ENCODE peak calls at places on chromosomes 3 and 15, in six cellular contexts. J is astrocyte; N is Peyer's patch; V is CD4-positive, CD25-positive, alpha-beta regulatory T cell; U is GM23248; Q is colonic mucosa. I is an unnamed sample.

GRCh38 chr3:42115946-42116345 is 24.8 kb downstream of the TRAK1 start:
- DNase-seq in J (no peak), N (no peak), V (no peak), U (no peak), Q (no peak), I (no peak)

GRCh38 chr3:152315623-152316022 is 46.9 kb downstream of the MBNL1 start:
- DNase-seq in J (peak; percentile 66), N (no peak), V (no peak), U (no peak), Q (no peak), I (no peak)

GRCh38 chr15:90039996-90040395 is 38.9 kb downstream of the ZNF710 start:
- DNase-seq in J (no peak), N (no peak), V (no peak), U (no peak), Q (no peak), I (no peak)

GRCh38 chr3:171095063-171095462 is 68.5 kb upstream of the SLC2A2 start:
- DNase-seq in J (no peak), N (no peak), V (no peak), U (no peak), Q (no peak), I (no peak)

GRCh38 chr3:46438831-46439230 is 25.9 kb downstream of the LTF start:
- DNase-seq in J (no peak), N (no peak), V (no peak), U (no peak), Q (no peak), I (no peak)

GRCh38 chr3:140186421-140186920 is 251.5 kb downstream of the CLSTN2 start:
- DNase-seq in J (peak; percentile 89), N (no peak), V (no peak), U (peak; percentile 67), Q (peak; percentile 22), I (no peak)

GRCh38 chr3:85342915-85343314 is 384.1 kb downstream of the CADM2 start:
- DNase-seq in J (no peak), N (no peak), V (no peak), U (no peak), Q (no peak), I (peak; percentile 21)

GRCh38 chr3:135678386-135678785 is 287.1 kb upstream of the PPP2R3A start:
- DNase-seq in J (no peak), N (no peak), V (no peak), U (no peak), Q (no peak), I (no peak)

GRCh38 chr15:92579486-92579885 is 76.1 kb downstream of the FAM174B start:
- DNase-seq in J (no peak), N (no peak), V (no peak), U (no peak), Q (no peak), I (no peak)

GRCh38 chr3:194283218-194284006 is 67.7 kb downstream of the CPN2 start:
- DNase-seq in J (no peak), N (no peak), V (no peak), U (peak; percentile 67), Q (no peak), I (no peak)

GRCh38 chr3:134308350-134308891 is 57.8 kb upstream of the RYK start:
- DNase-seq in J (peak; percentile 74), N (peak; percentile 65), V (peak; percentile 49), U (peak; percentile 85), Q (peak; percentile 89), I (peak; percentile 65)
- H3K27ac ChIP-seq in J (peak overlapping the region; percentile 70), N (peak overlapping the region; percentile 61), V (no peak overlapping the region), U (peak overlapping the region; percentile 67), Q (peak overlapping the region; percentile 29), I (peak overlapping the region; percentile 90)

DNA sequence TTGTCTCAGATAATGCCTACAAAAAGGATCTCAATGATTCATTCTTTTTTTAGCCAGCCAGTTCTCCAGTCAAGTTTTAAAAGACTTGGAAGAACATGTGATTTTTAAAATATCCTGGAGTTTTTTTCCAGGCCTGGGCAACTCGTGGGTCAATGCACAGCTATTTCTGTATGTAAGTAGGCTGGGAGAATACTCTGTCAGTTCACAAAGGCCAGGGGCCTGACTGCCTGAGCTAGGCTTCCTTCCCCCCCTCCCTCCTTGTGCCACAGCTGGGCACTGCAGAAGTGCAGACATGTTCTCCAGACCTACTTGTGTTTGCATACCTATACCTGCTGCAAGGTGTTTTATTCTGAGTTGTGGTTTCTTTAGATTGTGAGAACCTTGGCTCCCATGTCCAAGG is 43.7 kb downstream of the CTDSPL start:
- DNase-seq in J (no peak), N (no peak), V (no peak), U (peak; percentile 6), Q (no peak), I (no peak)
- H3K27ac ChIP-seq in J (no peak overlapping the region), N (no peak overlapping the region), V (no peak overlapping the region), U (peak overlapping the region; percentile 63), Q (no peak overlapping the region), I (peak overlapping the region; percentile 72)

DNA sequence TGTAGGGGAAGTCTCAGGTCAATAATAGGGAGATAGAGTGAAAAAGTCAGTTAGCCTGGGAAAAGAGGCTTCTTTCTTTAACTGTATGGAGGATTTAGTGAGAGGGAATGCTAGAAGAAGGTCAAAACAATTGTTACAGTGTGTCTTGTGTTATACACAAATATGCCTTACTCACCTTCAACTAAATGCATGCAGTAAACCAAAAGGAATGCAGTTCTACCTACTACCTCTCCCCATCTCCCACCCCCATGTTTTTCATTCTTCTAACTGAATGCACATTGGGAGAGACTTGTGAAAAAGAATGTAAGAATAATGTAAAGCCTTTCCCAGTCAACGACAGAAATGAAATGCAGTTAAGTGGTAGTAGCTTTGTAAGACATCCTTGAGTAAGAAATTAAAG is 33.8 kb downstream of the CCDC66 start:
- DNase-seq in J (peak; percentile 69), N (no peak), V (no peak), U (peak; percentile 3), Q (no peak), I (no peak)
- H3K27ac ChIP-seq in J (peak overlapping the region; percentile 20), N (no peak overlapping the region), V (peak overlapping the region; percentile 83), U (no peak overlapping the region), Q (no peak overlapping the region), I (no peak overlapping the region)

DNA sequence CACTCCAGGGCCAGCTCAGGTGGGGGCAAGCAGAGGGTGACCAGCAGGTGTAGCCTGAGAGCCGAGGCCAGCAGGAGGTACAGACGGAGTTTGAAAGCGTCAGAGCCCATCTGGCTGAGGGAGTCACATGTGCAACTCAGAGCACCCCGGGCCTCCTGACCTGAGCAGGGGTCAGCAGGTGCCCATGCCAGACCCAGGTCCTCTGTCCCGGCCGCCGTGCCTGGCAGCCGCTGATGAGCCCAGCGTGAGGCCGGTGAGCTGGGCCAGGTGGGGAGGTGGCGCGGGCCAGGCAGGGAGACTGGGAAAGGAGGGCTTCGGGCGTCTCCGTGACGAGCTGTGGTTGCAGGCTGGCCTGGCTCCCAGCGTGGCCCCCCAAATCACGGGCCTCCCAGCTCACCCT is 130.9 kb downstream of the CHSY1 start:
- DNase-seq in J (no peak), N (no peak), V (no peak), U (no peak), Q (no peak), I (no peak)
- H3K27ac ChIP-seq in J (no peak overlapping the region), N (peak overlapping the region; percentile 50), V (no peak overlapping the region), U (no peak overlapping the region), Q (peak overlapping the region; percentile 44), I (no peak overlapping the region)

GRCh38 chr3:10933470-10933957 is 59.0 kb upstream of the SLC6A1 start:
- DNase-seq in J (no peak), N (no peak), V (no peak), U (no peak), Q (no peak), I (no peak)
- H3K27ac ChIP-seq in J (peak overlapping the region; percentile 36), N (no peak overlapping the region), V (no peak overlapping the region), U (no peak overlapping the region), Q (no peak overlapping the region), I (no peak overlapping the region)

DNA sequence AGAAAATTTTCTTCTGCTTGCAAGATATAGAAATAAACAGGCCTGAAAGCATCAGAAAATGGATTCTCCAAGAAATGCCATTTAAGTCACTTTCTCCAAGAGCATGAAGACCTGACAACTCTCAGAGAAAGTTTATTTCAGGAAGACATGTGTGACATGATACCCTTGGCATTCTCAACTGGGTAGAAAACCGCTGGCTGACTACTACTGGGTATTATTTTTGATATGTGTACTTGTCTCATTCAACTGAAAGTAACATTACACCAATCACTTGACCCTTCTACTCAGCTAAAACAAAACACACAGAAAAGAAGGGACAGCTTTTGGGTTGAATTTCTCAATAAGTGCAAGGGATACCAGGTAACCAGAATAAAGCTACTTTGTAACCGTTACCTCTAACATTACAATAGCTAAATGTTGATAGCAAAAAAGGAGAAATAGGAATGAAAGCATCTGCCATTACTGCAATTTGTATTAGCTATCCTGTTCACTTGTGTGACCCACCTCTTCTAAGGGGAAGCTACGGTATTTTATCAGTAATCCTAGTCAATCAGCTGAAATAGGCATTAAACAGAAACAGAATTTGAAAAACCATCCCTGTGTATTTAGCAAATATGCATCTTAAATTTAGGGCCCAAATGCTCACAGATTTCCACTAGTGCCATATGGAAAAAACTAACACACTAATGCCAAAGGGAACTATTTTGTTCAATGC is 7.3 kb downstream of the TRA2B start:
- DNase-seq in J (peak; percentile 40), N (no peak), V (no peak), U (peak; percentile 59), Q (no peak), I (no peak)
- H3K27ac ChIP-seq in J (no peak overlapping the region), N (no peak overlapping the region), V (no peak overlapping the region), U (peak overlapping the region; percentile 66), Q (no peak overlapping the region), I (no peak overlapping the region)

DNA sequence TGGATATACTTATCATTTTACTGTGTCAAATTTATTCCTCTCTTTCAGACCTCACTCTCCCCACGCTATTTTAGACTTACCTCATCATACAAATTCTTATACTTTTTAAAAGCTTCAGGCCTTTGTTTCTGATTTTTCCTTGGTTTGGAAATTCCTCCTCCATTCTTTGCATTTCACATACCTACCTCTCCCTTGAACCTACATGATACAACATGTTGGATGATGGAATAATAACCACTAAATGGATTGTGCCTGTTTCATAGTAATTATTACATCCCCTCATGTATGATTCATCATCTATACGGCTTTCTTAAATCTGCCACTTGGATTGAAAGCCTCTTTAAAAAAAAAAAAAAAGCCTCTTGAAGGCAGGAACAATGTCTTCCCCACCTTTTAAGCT is 24.6 kb downstream of the TRIP4 start:
- DNase-seq in J (no peak), N (no peak), V (no peak), U (no peak), Q (no peak), I (no peak)
- H3K27ac ChIP-seq in J (no peak overlapping the region), N (no peak overlapping the region), V (no peak overlapping the region), U (no peak overlapping the region), Q (no peak overlapping the region), I (no peak overlapping the region)

GRCh38 chr3:6827453-6827852 is 33.5 kb upstream of the GRM7 start:
- DNase-seq in J (no peak), N (no peak), V (no peak), U (no peak), Q (no peak), I (no peak)
- H3K27ac ChIP-seq in J (no peak overlapping the region), N (no peak overlapping the region), V (no peak overlapping the region), U (no peak overlapping the region), Q (no peak overlapping the region), I (no peak overlapping the region)

GRCh38 chr3:66335671-66336070 is 114.9 kb downstream of the SLC25A26 start:
- DNase-seq in J (no peak), N (no peak), V (no peak), U (no peak), Q (no peak), I (no peak)
- H3K27ac ChIP-seq in J (peak overlapping the region; percentile 70), N (no peak overlapping the region), V (no peak overlapping the region), U (no peak overlapping the region), Q (no peak overlapping the region), I (no peak overlapping the region)